ENCODE peak calls at places on chromosomes 3 and 15, in seven cellular contexts. X is NCI-H526 treated with DMSO at 0.1 percent for 48 hours; R is activated CD8-positive, alpha-beta memory T cell treated with anti-CD3 and anti-CD28 coated beads for 24 hours; G is stimulated activated CD4-positive, alpha-beta T cell treated with anti-CD3 and anti-CD28 coated beads, Interleukin-12 subunit alpha, Interleukin-12 subunit beta, amount 100 ng/mL, for 24 hours; I is substantia nigra; P is foreskin keratinocyte; C is right cardiac atrium. F is an unnamed sample.

GRCh38 chr3:189309400-189309975 is 137.7 kb downstream of the TPRG1 start:
- DNase-seq in X (peak), P (no peak), G (no peak), R (no peak), C (no peak), I (no peak), F (no peak)

GRCh38 chr3:172685331-172686214 is 25.3 kb downstream of the NCEH1 start:
- DNase-seq in R (no peak), C (no peak), P (peak), X (no peak), G (no peak), I (no peak), F (no peak)

GRCh38 chr3:185250247-185250646 is 3.6 kb downstream of the EHHADH start:
- DNase-seq in X (no peak), R (no peak), G (no peak), I (no peak), C (no peak), P (no peak), F (no peak)

GRCh38 chr3:128707935-128708494 is 18.0 kb upstream of the RAB7A start:
- DNase-seq in P (no peak), G (no peak), R (no peak), C (no peak), X (no peak), I (no peak), F (no peak)

GRCh38 chr15:101394056-101394630 is 95.4 kb downstream of the PCSK6 start:
- DNase-seq in I (no peak), R (no peak), P (no peak), G (no peak), X (no peak), C (no peak), F (no peak)

GRCh38 chr3:184282941-184283340 is 7.1 kb downstream of the ECE2 start:
- DNase-seq in G (no peak), R (no peak), X (no peak), I (no peak), C (no peak), P (no peak), F (no peak)

GRCh38 chr3:114627760-114628159 is 333.9 kb downstream of the TIGIT start:
- DNase-seq in I (no peak), X (no peak), C (peak), G (no peak), P (no peak), R (no peak), F (no peak)

GRCh38 chr15:82143390-82144047 is 97.7 kb upstream of the MEX3B start:
- DNase-seq in I (no peak), X (no peak), P (no peak), R (no peak), C (no peak), G (no peak), F (no peak)

GRCh38 chr3:137519602-137520001 is 244.5 kb upstream of the SOX14 start:
- DNase-seq in X (no peak), P (no peak), C (no peak), R (no peak), I (no peak), G (no peak), F (no peak)

GRCh38 chr3:182644800-182645433 is 148.4 kb upstream of the ATP11B start:
- DNase-seq in G (peak), R (no peak), P (peak), C (no peak), I (no peak), X (no peak), F (no peak)

GRCh38 chr3:11154036-11154952 is at the start of gene HRH1:
- DNase-seq in C (peak), X (no peak), P (no peak), I (no peak), G (peak), R (no peak), F (no peak)

GRCh38 chr3:123116116-123116515 is 49.3 kb downstream of the PDIA5 start:
- DNase-seq in I (no peak), P (no peak), X (no peak), R (no peak), C (no peak), G (no peak), F (no peak)

GRCh38 chr3:126434264-126434590 is 39.5 kb downstream of the CFAP100 start:
- DNase-seq in P (no peak), X (no peak), C (no peak), R (no peak), I (no peak), G (no peak), F (no peak)

GRCh38 chr3:161371441-161372320 is at the start of gene SPTSSB:
- DNase-seq in X (peak), C (peak), P (no peak), I (no peak), G (peak), R (peak), F (no peak)

GRCh38 chr3:86990171-86990733 is 697 bp downstream of the VGLL3 start:
- DNase-seq in G (no peak), C (peak), X (no peak), R (no peak), I (no peak), P (no peak), F (no peak)

GRCh38 chr3:197547206-197547605 is 8.6 kb downstream of the BDH1 start:
- DNase-seq in I (no peak), X (no peak), P (no peak), C (no peak), R (no peak), G (no peak), F (no peak)

GRCh38 chr3:141830508-141830907 is 45.9 kb upstream of the ATP1B3 start:
- DNase-seq in X (no peak), C (no peak), G (no peak), P (peak), I (no peak), R (no peak), F (no peak)

GRCh38 chr15:42063122-42063848 is 31.1 kb downstream of the PLA2G4D start:
- DNase-seq in X (no peak), P (no peak), G (no peak), I (no peak), R (no peak), C (no peak), F (no peak)

F was measured in Karpas-422.